ENCODE peak calls at places on chromosomes 2 and 18, in nine cellular contexts. F is fibroblast of the aortic adventitia; Z is ascending aorta; C is activated CD8-positive, alpha-beta T cell treated with anti-CD3 and anti-CD28 coated beads for 36 hours; W is endodermal cell; I is cardiac fibroblast; G is endothelial cell of umbilical vein; J is progenitor cell of endocrine pancreas; D is epithelial cell of esophagus. B is an unnamed sample.

GRCh38 chr18:36412778-36413177 is 115.3 kb downstream of the FHOD3 start:
- DNase-seq in D (peak), I (peak), W (peak), C (no peak), F (no peak), J (no peak), Z (no peak), G (no peak), B (no peak)

GRCh38 chr18:70039186-70039585 is 91.5 kb upstream of the CD226 start:
- DNase-seq in I (no peak), C (no peak), G (no peak), D (peak), W (no peak), Z (no peak), J (no peak), F (no peak), B (no peak)

GRCh38 chr2:127597046-127597983 is 48.6 kb upstream of the GPR17 start:
- DNase-seq in F (no peak), J (no peak), G (no peak), D (no peak), W (peak), C (no peak), I (no peak), Z (no peak), B (no peak)

GRCh38 chr18:75478996-75479870 is 51.7 kb upstream of the SMIM21 start:
- DNase-seq in F (peak), W (no peak), J (no peak), G (peak), I (peak), C (peak), D (peak), Z (no peak), B (peak)

GRCh38 chr2:226581661-226582060 is 218.0 kb downstream of the IRS1 start:
- DNase-seq in Z (no peak), I (no peak), C (no peak), W (no peak), F (no peak), G (no peak), J (no peak), D (no peak), B (no peak)

GRCh38 chr2:579351-579886 is 97.8 kb downstream of the TMEM18 start:
- DNase-seq in D (no peak), W (peak), F (no peak), Z (no peak), I (no peak), G (no peak), C (no peak), J (no peak), B (no peak)

GRCh38 chr2:23503097-23503496 is 118.1 kb downstream of the KLHL29 start:
- DNase-seq in C (no peak), W (no peak), I (no peak), Z (no peak), F (no peak), G (no peak), J (no peak), D (no peak), B (no peak)

GRCh38 chr2:233798335-233799086 is 20.4 kb downstream of the MROH2A start:
- DNase-seq in W (peak), D (no peak), F (no peak), C (no peak), J (peak), G (no peak), I (no peak), Z (no peak), B (no peak)

GRCh38 chr2:213089438-213089837 is 62.0 kb downstream of the IKZF2 start:
- DNase-seq in W (no peak), G (no peak), F (peak), C (no peak), Z (no peak), D (no peak), I (peak), J (no peak), B (no peak)

GRCh38 chr2:191618789-191619185 is 59.1 kb upstream of the NABP1 start:
- DNase-seq in W (no peak), G (no peak), C (no peak), D (no peak), I (no peak), Z (no peak), F (peak), J (no peak), B (no peak)

GRCh38 chr2:51723716-51724115 is 691.8 kb upstream of the NRXN1 start:
- DNase-seq in I (peak), W (no peak), J (no peak), Z (no peak), C (no peak), F (no peak), D (no peak), G (no peak), B (no peak)

GRCh38 chr2:201116115-201116958 is at the start of gene CFLAR:
- DNase-seq in G (peak), D (peak), J (peak), C (peak), I (peak), W (peak), Z (peak), F (peak), B (peak)

GRCh38 chr18:26493021-26493420 is 55.3 kb downstream of the KCTD1 start:
- DNase-seq in I (no peak), C (no peak), F (no peak), Z (no peak), G (no peak), D (no peak), W (no peak), J (no peak), B (no peak)

GRCh38 chr2:240996834-240997140 is 1.6 kb upstream of the SNED1 start:
- DNase-seq in C (no peak), Z (no peak), W (peak), I (no peak), G (no peak), F (no peak), D (no peak), J (peak), B (no peak)

GRCh38 chr2:207157162-207157481 is 8.6 kb downstream of the KLF7 start:
- DNase-seq in I (no peak), J (no peak), F (no peak), D (no peak), Z (no peak), C (no peak), G (no peak), W (no peak), B (no peak)

GRCh38 chr2:126600715-126601114 is 55.2 kb upstream of the GYPC start:
- DNase-seq in J (no peak), I (no peak), W (no peak), G (no peak), F (no peak), Z (no peak), D (no peak), C (no peak), B (no peak)

GRCh38 chr2:19746611-19747309 is 155.0 kb downstream of the TTC32 start:
- DNase-seq in C (peak), Z (no peak), F (peak), D (no peak), G (peak), W (peak), J (peak), I (peak), B (peak)

GRCh38 chr2:208373460-208374089 is 33.0 kb upstream of the PTH2R start:
- DNase-seq in Z (no peak), D (peak), J (no peak), G (peak), F (peak), I (peak), W (peak), C (peak), B (peak)

GRCh38 chr2:15826273-15826717 is 114.1 kb upstream of the MYCN start:
- DNase-seq in Z (no peak), F (no peak), I (no peak), J (no peak), D (no peak), G (no peak), W (peak), C (no peak), B (no peak)

GRCh38 chr2:133489641-133490411 is 78.4 kb downstream of the NCKAP5 start:
- DNase-seq in D (no peak), F (peak), W (no peak), J (no peak), Z (peak), I (peak), C (no peak), G (no peak), B (no peak)

GRCh38 chr2:198165289-198165688 is 360.9 kb downstream of the PLCL1 start:
- DNase-seq in I (no peak), G (no peak), D (no peak), W (no peak), C (no peak), F (no peak), Z (no peak), J (no peak), B (no peak)

GRCh38 chr2:241635756-241636155 is 1.2 kb downstream of the THAP4 start:
- DNase-seq in J (no peak), F (no peak), Z (no peak), W (no peak), D (no peak), G (no peak), I (peak), C (no peak), B (no peak)

GRCh38 chr2:229930656-229931055 is 8.4 kb downstream of the FBXO36 start:
- DNase-seq in F (no peak), G (no peak), C (no peak), Z (no peak), J (no peak), W (no peak), D (peak), I (no peak), B (no peak)
- TF ChIP-seq CTCF in F (no peak), G (no peak), C (no peak), Z (no peak), J (no peak), W (no peak), D (peak), I (no peak), B (no peak)

GRCh38 chr2:238886453-238887094 is 38.7 kb downstream of the TWIST2 start:
- DNase-seq in C (no peak), D (no peak), J (no peak), I (no peak), G (no peak), F (no peak), W (no peak), Z (no peak), B (no peak)
- TF ChIP-seq CTCF in C (no peak), D (no peak), J (no peak), I (no peak), G (no peak), F (no peak), W (no peak), Z (no peak), B (no peak)

DNA sequence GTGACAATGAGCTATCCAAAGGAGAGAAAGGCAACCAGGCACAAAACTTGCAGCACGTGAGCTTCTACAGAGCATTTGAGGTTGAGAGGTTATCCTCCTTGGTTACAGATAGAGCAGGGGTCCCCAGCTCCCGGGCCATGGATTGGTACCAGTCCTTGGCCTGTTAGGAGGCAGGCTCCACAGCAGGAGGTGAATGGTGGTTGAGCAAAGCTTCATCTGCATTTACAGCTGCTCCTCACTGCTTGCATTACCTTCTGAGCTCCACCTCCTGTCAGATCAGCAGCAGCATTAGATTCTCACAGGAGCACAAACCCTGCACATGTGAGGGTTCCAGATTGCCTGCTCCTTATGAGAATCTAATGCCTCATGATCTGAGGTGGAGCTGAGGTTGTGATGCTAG is 57.8 kb upstream of the ST8SIA3 start:
- DNase-seq in D (no peak), Z (no peak), G (no peak), I (no peak), F (no peak), J (no peak), W (peak), C (no peak), B (no peak)
- TF ChIP-seq CTCF in D (no peak), Z (no peak), G (no peak), I (no peak), F (no peak), J (no peak), W (no peak), C (no peak), B (no peak)

GRCh38 chr18:31244737-31245432 is 73.1 kb upstream of the DSG1 start:
- DNase-seq in G (peak), D (peak), W (no peak), F (no peak), C (no peak), Z (no peak), J (no peak), I (no peak), B (no peak)

GRCh38 chr18:31243740-31244512 is 74.0 kb upstream of the DSG1 start:
- DNase-seq in J (no peak), F (no peak), D (peak), G (peak), W (no peak), Z (no peak), I (no peak), C (no peak), B (no peak)

GRCh38 chr18:31245820-31246219 is 72.1 kb upstream of the DSG1 start:
- DNase-seq in W (no peak), C (no peak), G (no peak), F (no peak), I (no peak), J (no peak), Z (no peak), D (peak), B (no peak)

GRCh38 chr18:31241425-31241824 is 76.5 kb upstream of the DSG1 start:
- DNase-seq in Z (no peak), G (no peak), F (no peak), I (no peak), C (no peak), W (no peak), J (no peak), D (peak), B (no peak)

DNA sequence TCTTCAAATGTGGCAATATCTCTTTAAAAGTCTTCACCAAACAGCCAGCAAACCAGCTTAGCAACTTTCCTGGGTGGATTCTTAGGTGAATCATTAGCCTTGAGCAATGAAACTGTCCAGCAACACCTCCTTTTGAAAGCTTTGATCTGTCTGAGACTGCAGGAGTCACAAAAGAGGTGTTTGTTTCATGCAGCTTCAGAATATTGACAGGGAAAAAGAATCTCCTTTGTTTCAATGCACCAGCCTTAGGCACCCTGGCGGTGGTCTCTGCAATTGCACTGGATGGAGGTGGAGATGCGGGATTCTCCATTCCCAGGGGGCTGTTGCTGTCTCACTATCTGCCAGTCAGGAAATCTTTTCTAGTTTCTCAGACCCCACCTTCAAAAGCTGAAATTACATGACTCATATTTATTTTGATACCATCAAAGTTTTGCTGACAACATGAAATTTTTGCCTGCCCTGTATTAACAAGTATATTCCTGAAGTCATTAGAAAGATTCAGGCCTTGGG is 76.0 kb upstream of the DSG1 start:
- DNase-seq in F (no peak), W (peak), J (peak), D (peak), C (no peak), Z (no peak), G (no peak), I (no peak), B (no peak)
- TF ChIP-seq CTCF in F (no peak), W (peak), J (peak), D (peak), C (no peak), Z (no peak), G (no peak), I (peak), B (no peak)

GRCh38 chr18:9831046-9831722 is 54.6 kb upstream of the TXNDC2 start:
- DNase-seq in D (no peak), I (peak), Z (no peak), C (no peak), F (no peak), J (no peak), W (peak), G (no peak), B (no peak)

GRCh38 chr18:9835112-9835755 is 50.5 kb upstream of the TXNDC2 start:
- DNase-seq in W (peak), D (peak), G (no peak), Z (no peak), J (no peak), F (no peak), I (no peak), C (no peak), B (no peak)

GRCh38 chr18:9831723-9832199 is 54.0 kb upstream of the TXNDC2 start:
- DNase-seq in J (no peak), W (no peak), F (no peak), G (no peak), D (no peak), C (no peak), Z (no peak), I (no peak), B (no peak)

GRCh38 chr18:9834551-9834950 is 51.2 kb upstream of the TXNDC2 start:
- DNase-seq in W (no peak), Z (no peak), C (no peak), F (no peak), G (no peak), D (no peak), I (no peak), J (no peak), B (no peak)

DNA sequence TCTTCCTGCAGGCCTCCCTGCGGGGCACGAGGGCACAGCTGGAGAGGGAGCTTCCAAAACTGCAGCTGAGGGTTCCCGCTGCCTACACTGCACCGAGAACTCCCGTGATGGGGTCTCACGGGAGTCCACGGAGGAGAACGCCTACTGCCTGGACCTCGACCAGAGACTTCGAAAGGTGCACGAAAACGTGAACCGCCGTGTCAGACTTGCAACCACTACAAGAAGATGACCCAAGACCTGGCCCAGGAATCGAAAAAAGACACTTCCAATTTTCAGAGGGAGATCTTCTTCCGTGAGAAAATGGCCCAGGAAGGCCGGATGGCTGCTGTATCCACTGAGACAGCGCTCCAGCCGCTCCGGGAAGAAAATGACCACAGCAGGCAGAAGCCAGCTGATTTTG is 52.9 kb upstream of the TXNDC2 start:
- DNase-seq in C (no peak), W (no peak), Z (no peak), G (no peak), I (no peak), J (no peak), D (no peak), F (no peak), B (no peak)
- TF ChIP-seq CTCF in C (no peak), W (no peak), Z (no peak), G (no peak), I (no peak), J (no peak), D (no peak), F (no peak), B (no peak)

GRCh38 chr2:186457908-186458307 is 28.2 kb upstream of the ZC3H15 start:
- DNase-seq in G (peak), I (no peak), W (no peak), C (no peak), Z (no peak), D (no peak), J (no peak), F (no peak), B (no peak)

GRCh38 chr2:186456941-186457340 is 29.1 kb upstream of the ZC3H15 start:
- DNase-seq in Z (no peak), D (peak), I (peak), F (peak), W (no peak), J (no peak), C (no peak), G (no peak), B (no peak)

GRCh38 chr2:186455613-186456012 is 30.4 kb upstream of the ZC3H15 start:
- DNase-seq in D (no peak), J (no peak), Z (no peak), C (no peak), G (no peak), F (no peak), W (no peak), I (no peak), B (no peak)

GRCh38 chr2:186460465-186460864 is 25.6 kb upstream of the ZC3H15 start:
- DNase-seq in W (no peak), Z (no peak), G (peak), F (peak), J (no peak), I (peak), C (no peak), D (peak), B (no peak)

GRCh38 chr2:186459009-186459408 is 27.1 kb upstream of the ZC3H15 start:
- DNase-seq in J (no peak), G (peak), D (peak), C (no peak), I (peak), W (no peak), F (peak), Z (no peak), B (no peak)
- TF ChIP-seq CTCF in J (peak), G (peak), D (peak), C (no peak), I (peak), W (peak), F (peak), Z (peak), B (peak)

GRCh38 chr2:107717666-107718065 is 109.0 kb upstream of the RGPD4 start:
- DNase-seq in I (no peak), F (no peak), Z (no peak), W (no peak), G (no peak), D (no peak), J (no peak), C (no peak), B (no peak)

GRCh38 chr2:107712857-107713256 is 113.8 kb upstream of the RGPD4 start:
- DNase-seq in D (no peak), I (no peak), J (no peak), F (no peak), G (no peak), W (no peak), Z (no peak), C (no peak), B (no peak)

DNA sequence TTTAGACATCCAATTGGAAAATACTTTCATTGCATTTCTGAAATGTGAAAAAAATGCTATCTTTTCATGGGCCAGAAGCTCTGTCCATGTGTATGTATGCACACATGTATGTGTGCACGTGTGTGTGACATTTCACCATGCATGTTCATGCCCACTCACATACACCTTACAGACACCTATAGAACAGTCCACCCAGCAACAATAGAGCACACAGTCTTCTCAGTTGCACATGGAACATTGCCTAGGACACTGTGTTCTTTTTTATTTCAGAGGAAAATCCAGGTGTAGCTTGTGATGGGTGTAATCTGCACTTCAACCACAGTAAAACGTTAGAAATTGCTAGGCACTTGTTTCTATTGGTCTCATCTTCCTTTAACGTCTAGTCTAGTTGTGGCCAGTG is 114.8 kb upstream of the RGPD4 start:
- DNase-seq in J (no peak), W (no peak), F (no peak), D (no peak), G (no peak), Z (no peak), C (no peak), I (no peak), B (no peak)
- TF ChIP-seq CTCF in J (no peak), W (no peak), F (no peak), D (no peak), G (no peak), Z (no peak), C (no peak), I (no peak), B (no peak)

DNA sequence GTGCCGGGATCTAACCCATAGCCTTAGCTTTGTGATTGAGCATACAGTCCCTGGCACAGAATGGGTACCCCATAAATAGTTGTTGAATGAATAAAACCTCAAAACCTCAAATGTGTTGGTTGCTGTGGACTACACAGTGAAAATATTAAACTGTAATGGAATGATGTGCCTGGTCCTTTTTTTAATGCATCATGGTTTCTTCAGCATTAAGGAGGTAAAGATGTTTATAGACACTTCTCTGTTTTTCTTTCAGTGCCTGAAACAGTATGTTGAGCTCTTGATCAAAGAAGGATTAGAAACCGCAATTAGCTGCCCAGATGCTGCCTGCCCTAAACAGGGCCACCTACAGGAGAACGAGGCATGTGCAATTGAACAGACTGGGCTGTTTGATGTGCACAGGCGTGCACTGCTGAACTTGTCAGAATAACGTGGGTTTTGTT is 97.0 kb downstream of the RNF144A start:
- DNase-seq in Z (no peak), I (peak), D (no peak), C (peak), F (peak), G (no peak), J (no peak), W (peak), B (peak)
- TF ChIP-seq CTCF in Z (peak), I (peak), D (peak), C (no peak), F (peak), G (peak), J (peak), W (peak), B (peak)

B was measured in GM10248.